ENCODE peak calls at places on chromosomes 6 and 20, in six cellular contexts. U is astrocyte of the spinal cord, O is cardiac fibroblast, E is fibroblast of lung, Z is left ventricle myocardium inferior, Q is foreskin fibroblast. G is an unnamed sample.

GRCh38 chr6:150932976-150933375 is 67.5 kb downstream of the MTHFD1L start:
- DNase-seq in O (no peak), Z (no peak), U (peak), E (peak), Q (peak), G (peak)

GRCh38 chr6:134123666-134124208 is 71.3 kb upstream of the SLC2A12 start:
- DNase-seq in O (peak), Q (peak), Z (no peak), U (peak), E (peak), G (peak)

GRCh38 chr6:167314180-167314821 is 10.6 kb upstream of the TTLL2 start:
- DNase-seq in Z (no peak), E (no peak), O (no peak), U (no peak), Q (no peak), G (no peak)

GRCh38 chr6:47242483-47243386 is 67.0 kb downstream of the TNFRSF21 start:
- DNase-seq in O (peak), E (peak), Q (peak), Z (peak), U (peak), G (peak)

GRCh38 chr6:96926425-96926824 is 1.9 kb downstream of the KLHL32 start:
- DNase-seq in E (no peak), Q (no peak), U (no peak), O (no peak), Z (no peak), G (no peak)

GRCh38 chr6:95325858-95326257 is 251.5 kb upstream of the MANEA start:
- DNase-seq in O (peak), E (peak), U (peak), Z (no peak), Q (no peak), G (no peak)

GRCh38 chr20:52103469-52103910 is 88.1 kb downstream of the ZFP64 start:
- DNase-seq in Z (no peak), O (peak), E (peak), Q (peak), U (peak), G (peak)

GRCh38 chr6:163200299-163201093 is 214.0 kb upstream of the QKI start:
- DNase-seq in U (no peak), O (no peak), Q (no peak), Z (no peak), E (no peak), G (no peak)

GRCh38 chr6:82331031-82331773 is 32.4 kb upstream of the TPBG start:
- DNase-seq in Z (no peak), U (peak), O (peak), E (peak), Q (peak), G (peak)

GRCh38 chr6:40274058-40274457 is 313.1 kb downstream of the LRFN2 start:
- DNase-seq in Z (no peak), E (no peak), U (no peak), Q (no peak), O (no peak), G (no peak)

GRCh38 chr6:39140556-39141191 is 25.7 kb upstream of the SAYSD1 start:
- DNase-seq in E (no peak), Q (no peak), Z (no peak), U (no peak), O (no peak), G (no peak)

GRCh38 chr6:45990162-45990561 is 25.5 kb downstream of the CLIC5 start:
- DNase-seq in U (no peak), Z (no peak), Q (no peak), E (no peak), O (no peak), G (no peak)

GRCh38 chr6:159431750-159432149 is 261.3 kb downstream of the SOD2 start:
- DNase-seq in E (no peak), O (no peak), Z (no peak), U (no peak), Q (no peak), G (no peak)

GRCh38 chr6:20811112-20811746 is 277.0 kb downstream of the CDKAL1 start:
- DNase-seq in Z (no peak), Q (peak), E (peak), U (peak), O (peak), G (peak)

GRCh38 chr20:32534661-32535240 is 50.4 kb downstream of the NOL4L start:
- DNase-seq in O (no peak), Q (no peak), Z (no peak), E (no peak), U (no peak), G (no peak)

GRCh38 chr20:44720994-44721784 is 6.0 kb downstream of the CCN5 start:
- DNase-seq in Q (peak), E (peak), O (peak), U (peak), Z (no peak), G (peak)

GRCh38 chr6:105587349-105588115 is 184.7 kb upstream of the PREP start:
- DNase-seq in E (no peak), U (no peak), Q (peak), Z (no peak), O (peak), G (peak)

GRCh38 chr6:167134448-167135328 is 11.8 kb downstream of the CCR6 start:
- DNase-seq in U (no peak), Z (no peak), E (no peak), Q (no peak), O (no peak), G (no peak)

GRCh38 chr6:78192057-78192456 is 539.2 kb downstream of the MEI4 start:
- DNase-seq in O (no peak), U (no peak), E (no peak), Q (no peak), Z (no peak), G (no peak)

GRCh38 chr6:81819767-81820166 is 67.3 kb upstream of the TENT5A start:
- DNase-seq in O (no peak), Z (no peak), U (no peak), Q (no peak), E (no peak), G (no peak)

DNA sequence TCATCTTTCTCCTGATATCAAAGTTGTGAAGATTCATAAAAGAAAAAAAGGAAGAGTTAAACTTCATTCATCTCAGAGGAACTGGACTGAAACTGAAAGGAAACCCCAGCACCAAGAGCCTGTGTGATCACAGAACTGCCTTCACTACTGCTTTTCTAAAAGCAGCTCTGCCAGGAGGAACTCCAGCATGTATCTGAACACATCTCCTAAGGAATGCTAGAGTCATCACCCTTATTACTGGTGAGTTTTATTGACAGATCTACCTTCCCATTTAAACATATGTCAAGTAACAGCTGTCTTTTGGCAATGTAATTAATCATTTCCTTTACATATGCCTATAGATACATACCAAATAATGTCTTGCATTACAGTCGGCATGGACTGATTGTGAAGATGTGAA is 102.4 kb downstream of the KIF13A start:
- DNase-seq in Q (no peak), E (no peak), U (no peak), O (no peak), Z (no peak), G (peak)
- H3K4me3 ChIP-seq in Q (no peak), E (no peak), U (no peak), O (no peak), Z (no peak), G (no peak)

GRCh38 chr6:117467876-117468275 is 14.6 kb upstream of the DCBLD1 start:
- DNase-seq in Z (no peak), U (no peak), Q (no peak), E (no peak), O (no peak), G (no peak)
- TF ChIP-seq CTCF in Z (no peak), U (no peak), Q (no peak), E (no peak), O (no peak), G (no peak)

DNA sequence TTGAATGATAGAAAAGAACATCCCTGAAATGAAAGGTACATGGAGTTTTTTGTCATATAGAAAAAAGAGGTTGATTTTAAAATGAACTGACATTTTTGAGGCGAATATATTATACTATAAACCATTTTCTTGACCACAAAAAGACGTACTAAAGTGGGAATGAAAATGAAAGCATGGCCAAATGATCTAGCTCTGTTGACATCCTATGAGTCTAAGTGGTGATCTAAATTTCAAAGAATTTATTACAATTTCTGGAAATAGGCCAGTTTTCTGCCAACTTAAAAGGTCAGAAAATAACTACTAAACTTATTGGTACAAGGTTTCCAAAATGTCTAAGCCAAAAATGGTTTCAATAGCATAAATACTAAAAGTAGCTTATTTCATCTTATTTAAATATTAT is 536.8 kb downstream of the EYS start:
- DNase-seq in O (no peak), Q (no peak), Z (no peak), E (peak), U (peak), G (no peak)
- H3K4me3 ChIP-seq in O (no peak), Q (no peak), Z (no peak), E (no peak), U (no peak), G (no peak)

GRCh38 chr6:88238065-88238464 is 71.9 kb upstream of the CNR1 start:
- DNase-seq in Z (no peak), E (no peak), U (no peak), Q (no peak), O (peak), G (peak)
- TF ChIP-seq CTCF in Z (no peak), E (no peak), U (peak), Q (no peak), O (peak), G (no peak)

GRCh38 chr6:35048031-35048613 is 93.0 kb downstream of the TCP11 start:
- DNase-seq in Z (no peak), U (no peak), Q (no peak), O (no peak), E (no peak), G (no peak)

GRCh38 chr6:35049885-35050284 is 91.3 kb downstream of the TCP11 start:
- DNase-seq in O (peak), Q (peak), U (peak), E (peak), Z (peak), G (peak)

GRCh38 chr6:35049346-35049745 is 91.8 kb downstream of the TCP11 start:
- DNase-seq in Q (no peak), E (no peak), U (no peak), O (no peak), Z (no peak), G (no peak)

GRCh38 chr6:35047265-35048011 is 93.7 kb downstream of the TCP11 start:
- DNase-seq in Z (no peak), O (peak), E (peak), Q (peak), U (peak), G (peak)

DNA sequence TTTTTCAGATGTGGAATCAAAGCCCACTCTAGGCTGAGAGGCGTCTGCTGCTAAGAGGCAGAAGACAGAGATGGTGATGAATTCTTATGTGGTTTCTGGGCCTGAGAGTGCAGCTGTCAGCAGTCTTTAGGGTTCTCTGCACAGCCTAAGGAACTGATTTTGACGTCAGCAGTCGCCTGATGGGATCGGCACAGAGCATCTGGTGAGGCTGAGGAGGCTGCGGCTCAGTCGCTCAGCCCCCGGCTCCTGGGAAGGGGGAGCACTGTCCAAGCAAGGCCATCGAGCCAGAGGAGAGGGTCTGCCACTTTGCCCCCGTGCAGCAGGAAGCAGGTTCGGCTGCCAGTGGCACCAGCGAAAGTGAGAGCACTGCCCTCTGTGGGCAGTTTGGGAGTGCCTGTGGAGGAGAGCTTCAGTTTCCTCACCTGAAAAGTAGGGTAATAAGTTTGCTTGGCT is 92.5 kb downstream of the TCP11 start:
- DNase-seq in E (peak), O (peak), Z (no peak), U (peak), Q (peak), G (peak)
- H3K4me3 ChIP-seq in E (no peak), O (no peak), Z (peak), U (no peak), Q (peak), G (no peak)

GRCh38 chr6:108549741-108550140 is 11.0 kb upstream of the FOXO3 start:
- DNase-seq in Q (no peak), Z (no peak), O (peak), E (no peak), U (peak), G (peak)
- TF ChIP-seq CTCF in Q (no peak), Z (no peak), O (no peak), E (no peak), U (no peak), G (no peak)

DNA sequence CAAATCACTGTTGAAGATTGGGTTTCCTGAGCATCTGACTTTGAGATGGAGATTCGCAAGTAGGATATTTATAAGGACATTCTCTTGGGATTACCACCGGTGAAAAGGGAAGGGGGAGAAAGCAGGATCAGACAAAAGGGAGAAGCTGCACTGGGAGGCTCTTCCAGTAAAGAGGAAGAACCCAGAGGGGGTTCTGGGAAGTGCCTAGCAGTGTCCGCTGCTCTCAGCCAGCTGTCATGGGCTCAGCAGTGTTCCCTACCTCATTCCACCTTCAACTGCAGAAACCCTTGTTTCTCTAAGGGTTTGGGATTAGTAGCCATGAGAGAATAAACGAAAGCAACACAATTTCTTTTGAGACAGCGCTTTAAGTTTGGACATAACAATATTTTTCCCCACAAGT is 154.6 kb upstream of the SCGN start:
- DNase-seq in U (no peak), Q (no peak), Z (no peak), E (no peak), O (no peak), G (no peak)
- H3K4me3 ChIP-seq in U (no peak), Q (no peak), Z (no peak), E (no peak), O (no peak), G (no peak)

DNA sequence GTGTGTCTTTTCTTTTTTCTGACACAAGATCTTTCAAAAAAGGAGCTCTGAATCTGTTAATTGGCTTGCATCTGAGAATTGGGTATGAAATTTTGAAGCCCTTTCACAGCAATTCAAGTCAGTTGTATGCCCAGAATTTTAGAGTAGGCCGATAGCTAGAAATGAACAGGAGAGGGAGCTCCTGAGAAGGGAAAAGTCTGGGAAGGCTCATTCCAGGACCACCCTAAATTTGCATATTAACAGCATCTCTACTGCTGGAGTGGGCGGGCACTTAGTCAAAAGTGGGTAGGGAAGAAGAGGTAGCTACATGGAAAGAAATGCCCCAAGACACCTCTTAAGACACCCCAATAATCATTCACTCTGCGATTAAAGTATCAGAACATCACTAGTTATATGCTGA is 928.3 kb downstream of the TBC1D32 start:
- DNase-seq in U (no peak), Z (no peak), E (no peak), Q (no peak), O (no peak), G (no peak)
- TF ChIP-seq CTCF in U (peak), Z (no peak), E (peak), Q (no peak), O (no peak), G (no peak)

GRCh38 chr20:676315-676937 is 824 bp upstream of the SCRT2 start:
- DNase-seq in U (no peak), E (no peak), Z (no peak), O (no peak), Q (no peak), G (no peak)
- H3K4me3 ChIP-seq in U (no peak), E (no peak), Z (peak), O (no peak), Q (no peak), G (no peak)

GRCh38 chr6:27736686-27737085 is 175.5 kb downstream of the OR2B2 start:
- DNase-seq in Q (no peak), U (no peak), O (no peak), E (no peak), Z (no peak), G (no peak)
- TF ChIP-seq CTCF in Q (no peak), U (no peak), O (no peak), E (no peak), Z (no peak), G (no peak)

G was measured in AG10803.